ENCODE peak calls at places on chromosomes 3 and 15, in four cellular contexts. V, R, S and D are unnamed samples. For H3K4me1, the result is how much of the 10 kb centered on the place peaks cover.

GRCh38 chr3:24514139-24514538 is 19.5 kb upstream of the THRB start:
- DNase-seq in V (no peak), R (no peak), S (no peak), D (no peak)

GRCh38 chr3:127848131-127849129 is 26.1 kb upstream of the MGLL start:
- DNase-seq in V (no peak), R (no peak), S (no peak), D (no peak)

GRCh38 chr3:122628567-122628966 is 51.1 kb downstream of the PARP15 start:
- DNase-seq in V (no peak), R (no peak), S (no peak), D (no peak)

GRCh38 chr3:16897254-16897926 is 12.6 kb downstream of the PLCL2 start:
- DNase-seq in V (no peak), R (no peak), S (peak), D (peak)

GRCh38 chr15:40003491-40003916 is 35.5 kb downstream of the SRP14 start:
- DNase-seq in V (no peak), R (no peak), S (no peak), D (peak)

GRCh38 chr15:25883860-25884259 is 20.7 kb upstream of the ATP10A start:
- DNase-seq in V (no peak), R (no peak), S (no peak), D (no peak)

GRCh38 chr3:22922317-22922716 is 280.8 kb upstream of the UBE2E2 start:
- DNase-seq in V (no peak), R (no peak), S (no peak), D (no peak)

GRCh38 chr3:51340311-51340829 is 44.7 kb upstream of the MANF start:
- DNase-seq in V (no peak), R (no peak), S (no peak), D (no peak)

GRCh38 chr3:160401301-160402095 is 2.0 kb downstream of the SMC4 start:
- DNase-seq in V (no peak), R (no peak), S (no peak), D (peak)

GRCh38 chr3:160126046-160126445 is 99.2 kb upstream of the C3orf80 start:
- DNase-seq in V (no peak), R (no peak), S (no peak), D (no peak)

GRCh38 chr3:25713316-25713967 is 48.7 kb upstream of the TOP2B start:
- DNase-seq in V (no peak), R (no peak), S (no peak), D (no peak)

GRCh38 chr3:119826714-119827113 is 44.8 kb downstream of the NR1I2 start:
- DNase-seq in V (no peak), R (no peak), S (no peak), D (no peak)

GRCh38 chr3:15317164-15317477 is 15.3 kb downstream of the SH3BP5 start:
- DNase-seq in V (no peak), R (no peak), S (no peak), D (no peak)

GRCh38 chr15:92808611-92809063 is 91.5 kb upstream of the CHD2 start:
- DNase-seq in V (peak), R (peak), S (no peak), D (peak)

GRCh38 chr3:30894521-30895289 is at the start of gene GADL1:
- DNase-seq in V (peak), R (peak), S (no peak), D (no peak)

GRCh38 chr15:38253448-38253847 is 812 bp downstream of the SPRED1 start:
- DNase-seq in V (peak), R (no peak), S (no peak), D (peak)

GRCh38 chr3:106714400-106714799 is 662.8 kb upstream of the CCDC54 start:
- DNase-seq in V (no peak), R (no peak), S (no peak), D (no peak)

GRCh38 chr15:58487041-58487723 is 55.4 kb downstream of the LIPC start:
- DNase-seq in V (no peak), R (no peak), S (no peak), D (no peak)

GRCh38 chr3:28347374-28348285 is 891 bp upstream of the ZCWPW2 start:
- DNase-seq in V (no peak), R (no peak), S (peak), D (peak)

GRCh38 chr3:11803977-11804903 is 42.4 kb downstream of the TAMM41 start:
- DNase-seq in V (peak), R (peak), S (peak), D (peak)

GRCh38 chr3:56958879-56959607 is 101.4 kb upstream of the SPATA12 start:
- DNase-seq in V (no peak), R (no peak), S (no peak), D (no peak)

GRCh38 chr3:115251509-115251908 is 104.4 kb upstream of the ZBTB20 start:
- DNase-seq in V (no peak), R (no peak), S (no peak), D (no peak)

GRCh38 chr15:22962611-22963010 is 17.6 kb downstream of the CYFIP1 start:
- DNase-seq in V (no peak), R (no peak), S (no peak), D (no peak)

GRCh38 chr3:64909011-64909410 is 221.2 kb upstream of the ADAMTS9 start:
- DNase-seq in V (no peak), R (no peak), S (no peak), D (no peak)

GRCh38 chr3:100100454-100100853 is 13.8 kb downstream of the FILIP1L start:
- DNase-seq in V (no peak), R (no peak), S (no peak), D (no peak)

GRCh38 chr3:123503200-123503599 is 54.3 kb upstream of the ADCY5 start:
- DNase-seq in V (no peak), R (no peak), S (no peak), D (no peak)

GRCh38 chr3:1446531-1446930 is 353.7 kb downstream of the CNTN6 start:
- DNase-seq in V (no peak), R (no peak), S (no peak), D (no peak)

GRCh38 chr15:76139368-76140068 is 79.7 kb downstream of the TMEM266 start:
- DNase-seq in V (peak), R (peak), S (peak), D (peak)

GRCh38 chr3:69568458-69568857 is 170.8 kb upstream of the MITF start:
- DNase-seq in V (no peak), R (no peak), S (no peak), D (no peak)

GRCh38 chr15:58770519-58770856 is 614 bp upstream of the MINDY2 start:
- DNase-seq in V (peak), R (no peak), S (no peak), D (no peak)

GRCh38 chr3:188786424-188786823 is 385.3 kb upstream of the TPRG1 start:
- DNase-seq in V (no peak), R (no peak), S (no peak), D (no peak)

GRCh38 chr3:188792788-188793187 is 379.0 kb upstream of the TPRG1 start:
- DNase-seq in V (peak), R (no peak), S (no peak), D (no peak)

GRCh38 chr3:188788621-188789081 is 383.1 kb upstream of the TPRG1 start:
- DNase-seq in V (no peak), R (no peak), S (peak), D (no peak)

DNA sequence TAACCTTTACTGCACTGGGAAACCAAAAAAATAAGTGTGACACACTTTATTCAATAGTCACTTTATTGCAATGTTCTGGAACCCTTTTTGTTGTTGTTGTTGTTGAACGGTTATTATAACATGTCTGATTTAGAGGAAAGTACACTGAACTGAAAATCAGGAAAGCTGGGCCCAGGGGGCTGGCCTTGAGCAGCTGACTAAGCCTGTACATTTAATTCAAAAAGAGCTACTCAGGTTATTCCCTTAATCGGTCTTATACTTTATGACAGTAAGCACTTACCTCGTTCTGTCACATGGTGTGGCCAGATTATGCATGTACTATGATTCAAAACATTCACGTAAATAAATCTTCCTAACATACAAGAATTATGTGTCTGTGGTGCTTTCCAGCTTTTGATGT is 382.6 kb upstream of the TPRG1 start:
- DNase-seq in V (no peak), R (no peak), S (no peak), D (no peak)
- H3K4me1 ChIP-seq in V (under half), R (under half), S (under half), D (under half)

GRCh38 chr15:51844747-51845426 is 15.4 kb downstream of the TMOD3 start:
- DNase-seq in V (no peak), R (no peak), S (no peak), D (no peak)
- H3K4me3 ChIP-seq in V (no peak), R (no peak), S (no peak), D (no peak)

DNA sequence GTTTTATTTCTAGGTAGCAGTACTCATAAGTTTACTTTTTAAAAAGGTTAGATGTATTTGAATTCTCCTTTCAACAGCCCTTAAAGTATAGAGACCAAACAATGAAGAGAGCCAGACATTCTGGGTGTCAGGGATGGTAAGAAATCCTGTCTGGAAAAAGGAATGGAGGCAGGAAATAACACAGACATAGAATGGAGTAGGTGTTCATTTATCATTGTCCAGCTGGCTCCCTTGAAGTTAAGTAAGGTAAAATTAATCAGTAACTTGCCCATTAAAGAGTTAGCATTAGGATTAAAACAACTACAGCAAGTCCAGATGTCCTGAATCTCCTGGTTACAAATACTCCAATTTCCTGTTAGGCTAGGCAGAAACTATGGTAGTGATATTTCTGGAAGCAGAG is 13.5 kb upstream of the SUCNR1 start:
- DNase-seq in V (no peak), R (no peak), S (no peak), D (no peak)
- H3K4me1 ChIP-seq in V (under half), R (under half), S (under half), D (under half)

GRCh38 chr3:141795719-141796435 is 32.7 kb downstream of the GRK7 start:
- DNase-seq in V (peak), R (no peak), S (no peak), D (peak)

GRCh38 chr3:141797167-141797773 is 34.1 kb downstream of the GRK7 start:
- DNase-seq in V (peak), R (peak), S (peak), D (peak)

GRCh38 chr3:141796436-141797166 is 33.4 kb downstream of the GRK7 start:
- DNase-seq in V (peak), R (no peak), S (peak), D (peak)

GRCh38 chr3:141797819-141798405 is 34.7 kb downstream of the GRK7 start:
- DNase-seq in V (peak), R (peak), S (peak), D (no peak)

DNA sequence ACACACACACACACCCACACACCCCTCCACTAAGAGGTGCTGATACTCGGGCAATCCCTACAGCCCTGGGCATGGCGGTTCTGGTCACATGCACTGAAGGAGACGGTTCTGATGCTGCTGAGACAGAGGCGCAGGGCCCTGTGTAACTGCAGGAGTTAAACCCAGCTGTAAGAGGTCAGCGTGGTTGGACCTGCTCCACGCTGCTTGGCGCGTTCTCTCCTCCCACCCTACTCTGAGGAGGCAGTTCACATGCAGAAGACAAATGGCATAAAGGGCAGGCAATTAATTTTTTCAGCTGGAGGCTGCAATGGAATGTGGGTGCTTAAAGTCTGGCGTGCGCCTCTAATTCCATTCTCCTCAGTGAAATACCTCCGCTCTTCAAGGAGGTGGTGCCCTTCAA is 35.2 kb downstream of the GRK7 start:
- DNase-seq in V (peak), R (peak), S (no peak), D (no peak)
- H3K4me3 ChIP-seq in V (no peak), R (no peak), S (no peak), D (no peak)